ENCODE peak calls at places on chromosomes 4 and X, in four cellular contexts. J, Q, E and F are unnamed samples.

GRCh38 chr4:82998898-82999297 is 11.7 kb downstream of the LIN54 start:
- DNase-seq in J (no peak), Q (no peak), E (no peak), F (no peak)

GRCh38 chr4:100849319-100849718 is 331.5 kb upstream of the EMCN start:
- DNase-seq in J (no peak), Q (no peak), E (no peak), F (no peak)

GRCh38 chr4:183408791-183409190 is 35.6 kb upstream of the CDKN2AIP start:
- DNase-seq in J (no peak), Q (no peak), E (no peak), F (no peak)

GRCh38 chr4:147034372-147034771 is 88.7 kb upstream of the TTC29 start:
- DNase-seq in J (peak), Q (no peak), E (no peak), F (no peak)

GRCh38 chr4:61462451-61463326 is 262.6 kb downstream of the ADGRL3 start:
- DNase-seq in J (peak), Q (no peak), E (no peak), F (peak)

GRCh38 chr4:74439952-74440351 is 5.0 kb upstream of the AREG start:
- DNase-seq in J (no peak), Q (no peak), E (no peak), F (no peak)

GRCh38 chrX:136477026-136477425 is 10.7 kb upstream of the BRS3 start:
- DNase-seq in J (no peak), Q (no peak), E (no peak), F (no peak)

GRCh38 chr4:176222149-176222548 is 26.8 kb upstream of the SPATA4 start:
- DNase-seq in J (no peak), Q (no peak), E (no peak), F (no peak)

GRCh38 chr4:23023121-23023520 is 330.4 kb downstream of the GBA3 start:
- DNase-seq in J (no peak), Q (no peak), E (no peak), F (no peak)

GRCh38 chr4:3612275-3612674 is 80.1 kb upstream of the LRPAP1 start:
- DNase-seq in J (no peak), Q (no peak), E (peak), F (no peak)

GRCh38 chr4:3612934-3613333 is 80.7 kb upstream of the LRPAP1 start:
- DNase-seq in J (no peak), Q (no peak), E (no peak), F (no peak)

GRCh38 chr4:3615386-3616286 is 83.4 kb upstream of the LRPAP1 start:
- DNase-seq in J (no peak), Q (no peak), E (peak), F (no peak)

GRCh38 chr4:3613980-3614730 is 81.9 kb upstream of the LRPAP1 start:
- DNase-seq in J (no peak), Q (peak), E (peak), F (no peak)

DNA sequence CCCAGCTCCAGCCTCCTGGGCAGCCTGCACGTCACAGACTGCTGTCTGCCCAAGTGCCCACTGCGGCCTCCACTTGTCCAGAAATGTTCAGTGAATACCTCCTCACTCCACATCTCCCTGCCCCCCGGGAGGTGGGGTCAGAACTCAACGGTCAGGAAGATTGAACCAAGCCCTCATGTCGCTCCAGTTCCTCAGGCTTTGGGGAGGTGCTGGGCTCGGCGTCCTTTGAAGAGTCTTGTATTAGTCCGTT is 82.4 kb upstream of the LRPAP1 start:
- DNase-seq in J (no peak), Q (no peak), E (no peak), F (no peak)
- TF ChIP-seq CTCF in J (no peak), Q (no peak), E (no peak), F (no peak)

DNA sequence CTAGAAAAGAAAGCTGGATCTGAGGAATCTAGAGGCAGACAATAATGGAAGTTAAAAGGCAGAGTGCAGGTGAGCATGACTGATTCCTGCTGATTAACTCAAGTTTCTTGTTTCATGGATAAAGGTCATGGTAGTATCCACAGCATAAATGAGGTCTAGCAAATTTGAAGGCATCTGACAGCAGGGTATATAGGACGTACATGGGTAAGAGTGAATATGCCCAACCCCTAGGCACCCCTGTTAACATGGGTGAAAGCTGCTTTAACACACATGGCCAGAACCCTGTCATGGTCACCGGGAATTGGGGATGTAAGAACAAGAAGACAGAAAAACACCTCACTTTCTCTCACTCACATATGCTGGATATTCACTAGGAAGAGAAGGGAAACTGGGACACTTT is 25.0 kb downstream of the NLRP2B start:
- DNase-seq in J (no peak), Q (no peak), E (no peak), F (no peak)
- TF ChIP-seq CTCF in J (no peak), Q (no peak), E (no peak), F (no peak)

GRCh38 chr4:186149872-186150271 is 41.5 kb upstream of the CYP4V2 start:
- DNase-seq in J (peak), Q (peak), E (no peak), F (no peak)
- TF ChIP-seq CTCF in J (peak), Q (peak), E (peak), F (peak)

GRCh38 chrX:40284852-40285251 is 187.1 kb upstream of the BCOR start:
- DNase-seq in J (no peak), Q (no peak), E (no peak), F (no peak)
- TF ChIP-seq CTCF in J (no peak), Q (peak), E (no peak), F (no peak)

GRCh38 chr4:163558539-163559044 is 64.1 kb downstream of the TMA16 start:
- DNase-seq in J (no peak), Q (no peak), E (no peak), F (no peak)

GRCh38 chr4:163554870-163555465 is 60.5 kb downstream of the TMA16 start:
- DNase-seq in J (peak), Q (no peak), E (no peak), F (no peak)

GRCh38 chr4:163556650-163557391 is 62.3 kb downstream of the TMA16 start:
- DNase-seq in J (no peak), Q (no peak), E (no peak), F (no peak)

GRCh38 chr4:163553146-163553545 is 58.7 kb downstream of the TMA16 start:
- DNase-seq in J (no peak), Q (no peak), E (no peak), F (no peak)

GRCh38 chr4:163556169-163556568 is 61.7 kb downstream of the TMA16 start:
- DNase-seq in J (peak), Q (no peak), E (no peak), F (no peak)
- TF ChIP-seq CTCF in J (peak), Q (peak), E (no peak), F (no peak)

DNA sequence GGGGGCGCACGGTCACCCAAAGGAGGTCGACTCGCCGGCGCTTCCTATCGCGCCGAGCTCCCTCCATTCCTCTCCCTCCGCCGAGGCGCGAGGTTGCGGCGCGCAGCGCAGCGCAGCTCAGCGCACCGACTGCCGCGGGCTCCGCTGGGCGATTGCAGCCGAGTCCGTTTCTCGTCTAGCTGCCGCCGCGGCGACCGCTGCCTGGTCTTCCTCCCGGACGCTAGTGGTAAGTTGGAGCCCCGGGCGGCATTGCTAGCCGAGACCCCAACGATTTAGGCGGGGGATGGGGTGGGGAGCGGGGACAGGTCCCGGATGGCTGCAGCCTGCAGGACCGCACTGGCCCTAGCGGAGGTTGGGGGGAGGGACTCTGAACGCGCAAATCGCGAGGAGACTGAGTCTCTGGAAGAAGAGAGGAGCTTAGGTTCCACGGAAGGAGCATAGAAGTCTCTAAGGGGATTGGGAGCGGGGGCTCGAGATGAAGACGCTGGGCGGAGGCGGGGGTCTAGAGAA is 603 bp downstream of the HTR2C start:
- DNase-seq in J (no peak), Q (peak), E (peak), F (no peak)
- TF ChIP-seq CTCF in J (no peak), Q (peak), E (no peak), F (no peak)